ENCODE peak calls at places on chromosomes 6 and 20, in four cellular contexts. One of them, this sample, is unnamed.

GRCh38 chr6:24273471-24273870 is 84.4 kb downstream of the DCDC2 start:
- DNase-seq in A172: no peak
- DNase-seq in NCI-H1417: peak
- DNase-seq in activated CD4-positive, alpha-beta T cell treated with anti-CD3 and anti-CD28 coated beads for 36 hours: no peak
- DNase-seq in this sample: no peak

GRCh38 chr20:36147707-36148106 is 6.8 kb upstream of the EPB41L1 start:
- DNase-seq in A172: peak
- DNase-seq in NCI-H1417: no peak
- DNase-seq in activated CD4-positive, alpha-beta T cell treated with anti-CD3 and anti-CD28 coated beads for 36 hours: no peak
- DNase-seq in this sample: no peak

GRCh38 chr6:1600063-1600763 is 9.5 kb upstream of the FOXC1 start:
- DNase-seq in A172: no peak
- DNase-seq in NCI-H1417: no peak
- DNase-seq in activated CD4-positive, alpha-beta T cell treated with anti-CD3 and anti-CD28 coated beads for 36 hours: no peak
- DNase-seq in this sample: no peak

GRCh38 chr20:38825901-38826625 is 20.6 kb downstream of the PPP1R16B start:
- DNase-seq in A172: peak
- DNase-seq in NCI-H1417: peak
- DNase-seq in activated CD4-positive, alpha-beta T cell treated with anti-CD3 and anti-CD28 coated beads for 36 hours: no peak
- DNase-seq in this sample: peak

GRCh38 chr6:82084324-82084920 is 163.1 kb downstream of the IBTK start:
- DNase-seq in A172: no peak
- DNase-seq in NCI-H1417: no peak
- DNase-seq in activated CD4-positive, alpha-beta T cell treated with anti-CD3 and anti-CD28 coated beads for 36 hours: no peak
- DNase-seq in this sample: peak

GRCh38 chr20:10487354-10488115 is 52.4 kb downstream of the SLX4IP start:
- DNase-seq in A172: no peak
- DNase-seq in NCI-H1417: no peak
- DNase-seq in activated CD4-positive, alpha-beta T cell treated with anti-CD3 and anti-CD28 coated beads for 36 hours: no peak
- DNase-seq in this sample: no peak

GRCh38 chr20:17281478-17281877 is 54.6 kb downstream of the PCSK2 start:
- DNase-seq in A172: peak
- DNase-seq in NCI-H1417: peak
- DNase-seq in activated CD4-positive, alpha-beta T cell treated with anti-CD3 and anti-CD28 coated beads for 36 hours: peak
- DNase-seq in this sample: peak

GRCh38 chr6:138105446-138105845 is 1.8 kb downstream of the PERP start:
- DNase-seq in A172: no peak
- DNase-seq in NCI-H1417: peak
- DNase-seq in activated CD4-positive, alpha-beta T cell treated with anti-CD3 and anti-CD28 coated beads for 36 hours: no peak
- DNase-seq in this sample: peak

GRCh38 chr6:61711849-61712248 is 574.2 kb downstream of the KHDRBS2 start:
- DNase-seq in A172: no peak
- DNase-seq in NCI-H1417: no peak
- DNase-seq in activated CD4-positive, alpha-beta T cell treated with anti-CD3 and anti-CD28 coated beads for 36 hours: no peak
- DNase-seq in this sample: no peak

GRCh38 chr20:32893263-32893877 is 34.6 kb downstream of the EFCAB8 start:
- DNase-seq in A172: no peak
- DNase-seq in NCI-H1417: no peak
- DNase-seq in activated CD4-positive, alpha-beta T cell treated with anti-CD3 and anti-CD28 coated beads for 36 hours: no peak
- DNase-seq in this sample: no peak

GRCh38 chr6:15475261-15475660 is 187.6 kb downstream of the DTNBP1 start:
- DNase-seq in A172: no peak
- DNase-seq in NCI-H1417: peak
- DNase-seq in activated CD4-positive, alpha-beta T cell treated with anti-CD3 and anti-CD28 coated beads for 36 hours: no peak
- DNase-seq in this sample: no peak

GRCh38 chr6:32700391-32701040 is 34.1 kb upstream of the HLA-DQB1 start:
- DNase-seq in A172: peak
- DNase-seq in NCI-H1417: peak
- DNase-seq in activated CD4-positive, alpha-beta T cell treated with anti-CD3 and anti-CD28 coated beads for 36 hours: peak
- DNase-seq in this sample: peak

GRCh38 chr6:94636780-94637385 is 940.5 kb upstream of the MANEA start:
- DNase-seq in A172: peak
- DNase-seq in NCI-H1417: peak
- DNase-seq in activated CD4-positive, alpha-beta T cell treated with anti-CD3 and anti-CD28 coated beads for 36 hours: no peak
- DNase-seq in this sample: peak

GRCh38 chr6:126773122-126773805 is 345.2 kb upstream of the RSPO3 start:
- DNase-seq in A172: no peak
- DNase-seq in NCI-H1417: peak
- DNase-seq in activated CD4-positive, alpha-beta T cell treated with anti-CD3 and anti-CD28 coated beads for 36 hours: no peak
- DNase-seq in this sample: no peak

GRCh38 chr6:94251878-94252277 is 832.5 kb upstream of the EPHA7 start:
- DNase-seq in A172: no peak
- DNase-seq in NCI-H1417: no peak
- DNase-seq in activated CD4-positive, alpha-beta T cell treated with anti-CD3 and anti-CD28 coated beads for 36 hours: no peak
- DNase-seq in this sample: no peak

GRCh38 chr6:45577836-45578504 is 200.2 kb upstream of the SUPT3H start:
- DNase-seq in A172: no peak
- DNase-seq in NCI-H1417: peak
- DNase-seq in activated CD4-positive, alpha-beta T cell treated with anti-CD3 and anti-CD28 coated beads for 36 hours: no peak
- DNase-seq in this sample: no peak

GRCh38 chr6:5695260-5696245 is 311.2 kb downstream of the NRN1 start:
- DNase-seq in A172: peak
- DNase-seq in NCI-H1417: no peak
- DNase-seq in activated CD4-positive, alpha-beta T cell treated with anti-CD3 and anti-CD28 coated beads for 36 hours: no peak
- DNase-seq in this sample: no peak

GRCh38 chr20:59185809-59186208 is 22.2 kb downstream of the ZNF831 start:
- DNase-seq in A172: no peak
- DNase-seq in NCI-H1417: no peak
- DNase-seq in activated CD4-positive, alpha-beta T cell treated with anti-CD3 and anti-CD28 coated beads for 36 hours: no peak
- DNase-seq in this sample: no peak

GRCh38 chr6:41577865-41578713 is 31.9 kb downstream of the FOXP4 start:
- DNase-seq in A172: peak
- DNase-seq in NCI-H1417: peak
- DNase-seq in activated CD4-positive, alpha-beta T cell treated with anti-CD3 and anti-CD28 coated beads for 36 hours: no peak
- DNase-seq in this sample: peak

GRCh38 chr6:28693033-28693750 is 167.5 kb downstream of the GPX5 start:
- DNase-seq in A172: no peak
- DNase-seq in NCI-H1417: no peak
- DNase-seq in activated CD4-positive, alpha-beta T cell treated with anti-CD3 and anti-CD28 coated beads for 36 hours: no peak
- DNase-seq in this sample: no peak